ENCODE peak calls at places on chromosomes 11 and 22, in five cellular contexts. K is stomach; L is CD8-positive, alpha-beta T cell; J is ovary; E is cardiac fibroblast. M is an unnamed sample.

GRCh38 chr22:50199836-50200332 is 927 bp upstream of the SELENOO start:
- DNase-seq in J (no peak), K (peak), L (no peak), E (no peak), M (no peak)

GRCh38 chr11:94120946-94121345 is 7.7 kb upstream of the PANX1 start:
- DNase-seq in K (no peak), L (no peak), E (no peak), J (no peak), M (no peak)

GRCh38 chr11:65916391-65916790 is 2.5 kb downstream of the C11orf68 start:
- DNase-seq in E (no peak), K (no peak), L (no peak), J (no peak), M (no peak)

GRCh38 chr11:45102361-45102809 is 44.1 kb upstream of the PRDM11 start:
- DNase-seq in J (no peak), E (peak), L (no peak), K (no peak), M (no peak)

GRCh38 chr11:20048707-20049106 is 111.6 kb downstream of the DBX1 start:
- DNase-seq in L (no peak), E (no peak), K (no peak), J (no peak), M (no peak)

GRCh38 chr11:123577081-123577598 is 77.3 kb downstream of the SCN3B start:
- DNase-seq in J (peak), L (peak), E (peak), K (peak), M (peak)

GRCh38 chr11:6548121-6548520 is 51.0 kb downstream of the DNHD1 start:
- DNase-seq in J (no peak), K (no peak), L (no peak), E (no peak), M (no peak)

GRCh38 chr22:26763633-26764295 is 106.4 kb downstream of the MIAT start:
- DNase-seq in J (no peak), E (peak), K (no peak), L (no peak), M (no peak)

GRCh38 chr22:46100401-46101105 is 49.8 kb upstream of the PPARA start:
- DNase-seq in K (no peak), J (no peak), E (no peak), L (no peak), M (no peak)

GRCh38 chr22:19174106-19175025 is 4.2 kb downstream of the SLC25A1 start:
- DNase-seq in K (no peak), J (no peak), E (peak), L (no peak), M (no peak)

GRCh38 chr11:133900176-133901105 is 55.1 kb upstream of the SPATA19 start:
- DNase-seq in E (no peak), K (peak), J (no peak), L (no peak), M (no peak)

GRCh38 chr11:8867035-8867434 is 44.0 kb upstream of the AKIP1 start:
- DNase-seq in K (no peak), J (no peak), E (peak), L (no peak), M (no peak)

GRCh38 chr11:58577441-58578135 is 1.3 kb upstream of the ZFP91 start:
- DNase-seq in L (peak), K (peak), J (no peak), E (peak), M (peak)

GRCh38 chr11:65912840-65913239 is 6.0 kb downstream of the C11orf68 start:
- DNase-seq in J (no peak), K (no peak), E (peak), L (no peak), M (peak)

GRCh38 chr11:117604349-117604995 is 192.5 kb downstream of the DSCAML1 start:
- DNase-seq in J (no peak), L (no peak), E (no peak), K (no peak), M (no peak)

GRCh38 chr11:82720267-82720666 is 13.4 kb downstream of the FAM181B start:
- DNase-seq in L (no peak), J (no peak), E (no peak), K (no peak), M (no peak)

GRCh38 chr11:10920205-10920604 is 62.4 kb upstream of the ZBED5 start:
- DNase-seq in E (peak), K (no peak), L (no peak), J (no peak), M (no peak)

GRCh38 chr11:33773399-33774355 is 643 bp downstream of the FBXO3 start:
- DNase-seq in K (no peak), J (no peak), E (no peak), L (peak), M (peak)

GRCh38 chr11:118923721-118924587 is 1.8 kb downstream of the BCL9L start:
- DNase-seq in L (peak), K (no peak), J (no peak), E (no peak), M (no peak)

GRCh38 chr11:71400216-71400615 is 48.0 kb downstream of the DHCR7 start:
- DNase-seq in K (no peak), J (no peak), L (no peak), E (no peak), M (no peak)

GRCh38 chr22:39818050-39818449 is 75.5 kb downstream of the ENTHD1 start:
- DNase-seq in K (no peak), L (no peak), J (no peak), E (no peak), M (no peak)

GRCh38 chr11:35148163-35148562 is 9.2 kb downstream of the CD44 start:
- DNase-seq in J (no peak), K (no peak), E (no peak), L (peak), M (no peak)

GRCh38 chr11:117851091-117851490 is 25.4 kb downstream of the FXYD6 start:
- DNase-seq in J (peak), E (peak), K (no peak), L (no peak), M (no peak)

GRCh38 chr11:45180888-45181594 is 34.6 kb downstream of the PRDM11 start:
- DNase-seq in L (peak), E (peak), K (peak), J (peak), M (no peak)

GRCh38 chr11:76802621-76803020 is 19.5 kb downstream of the TSKU start:
- DNase-seq in E (no peak), J (no peak), L (no peak), K (no peak), M (no peak)

GRCh38 chr11:76838422-76839068 is 22.2 kb upstream of the ACER3 start:
- DNase-seq in K (no peak), E (peak), J (peak), L (no peak), M (no peak)

GRCh38 chr11:62514151-62514550 is 32.5 kb downstream of the AHNAK start:
- DNase-seq in E (no peak), K (no peak), L (no peak), J (no peak), M (peak)

GRCh38 chr11:19281555-19281954 is 40.8 kb upstream of the E2F8 start:
- DNase-seq in J (no peak), E (no peak), K (no peak), L (no peak), M (no peak)

GRCh38 chr11:129864811-129865210 is 30.6 kb downstream of the NFRKB start:
- DNase-seq in E (no peak), L (no peak), J (no peak), K (no peak), M (no peak)

GRCh38 chr11:65428578-65429068 is 6.0 kb downstream of the NEAT1 start:
- DNase-seq in K (peak), L (no peak), E (peak), J (no peak), M (no peak)

GRCh38 chr11:117143871-117144476 is at the start of gene PAFAH1B2:
- DNase-seq in E (peak), L (peak), J (peak), K (peak), M (peak)

GRCh38 chr11:1408346-1408745 is 18.6 kb downstream of the BRSK2 start:
- DNase-seq in E (no peak), L (no peak), J (no peak), K (no peak), M (no peak)

GRCh38 chr11:64361659-64362058 is 2.7 kb downstream of the RPS6KA4 start:
- DNase-seq in L (no peak), J (no peak), K (no peak), E (no peak), M (no peak)

GRCh38 chr22:37164535-37164887 is 14.8 kb upstream of the IL2RB start:
- DNase-seq in E (no peak), J (no peak), K (no peak), L (no peak), M (no peak)

GRCh38 chr22:47201996-47202818 is 439.8 kb downstream of the TBC1D22A start:
- DNase-seq in L (no peak), E (no peak), J (peak), K (peak), M (no peak)

GRCh38 chr11:108847288-108847687 is 182.4 kb downstream of the DDX10 start:
- DNase-seq in E (no peak), L (no peak), J (no peak), K (no peak), M (no peak)

GRCh38 chr11:129286813-129287212 is 88.8 kb upstream of the BARX2 start:
- DNase-seq in E (no peak), K (no peak), L (no peak), J (no peak), M (no peak)

GRCh38 chr11:6660712-6661111 is 5.1 kb upstream of the DCHS1 start:
- DNase-seq in L (no peak), K (no peak), E (no peak), J (no peak), M (no peak)

GRCh38 chr11:42410251-42410956 is 901.4 kb upstream of the API5 start:
- DNase-seq in L (no peak), E (no peak), K (no peak), J (no peak), M (peak)

DNA sequence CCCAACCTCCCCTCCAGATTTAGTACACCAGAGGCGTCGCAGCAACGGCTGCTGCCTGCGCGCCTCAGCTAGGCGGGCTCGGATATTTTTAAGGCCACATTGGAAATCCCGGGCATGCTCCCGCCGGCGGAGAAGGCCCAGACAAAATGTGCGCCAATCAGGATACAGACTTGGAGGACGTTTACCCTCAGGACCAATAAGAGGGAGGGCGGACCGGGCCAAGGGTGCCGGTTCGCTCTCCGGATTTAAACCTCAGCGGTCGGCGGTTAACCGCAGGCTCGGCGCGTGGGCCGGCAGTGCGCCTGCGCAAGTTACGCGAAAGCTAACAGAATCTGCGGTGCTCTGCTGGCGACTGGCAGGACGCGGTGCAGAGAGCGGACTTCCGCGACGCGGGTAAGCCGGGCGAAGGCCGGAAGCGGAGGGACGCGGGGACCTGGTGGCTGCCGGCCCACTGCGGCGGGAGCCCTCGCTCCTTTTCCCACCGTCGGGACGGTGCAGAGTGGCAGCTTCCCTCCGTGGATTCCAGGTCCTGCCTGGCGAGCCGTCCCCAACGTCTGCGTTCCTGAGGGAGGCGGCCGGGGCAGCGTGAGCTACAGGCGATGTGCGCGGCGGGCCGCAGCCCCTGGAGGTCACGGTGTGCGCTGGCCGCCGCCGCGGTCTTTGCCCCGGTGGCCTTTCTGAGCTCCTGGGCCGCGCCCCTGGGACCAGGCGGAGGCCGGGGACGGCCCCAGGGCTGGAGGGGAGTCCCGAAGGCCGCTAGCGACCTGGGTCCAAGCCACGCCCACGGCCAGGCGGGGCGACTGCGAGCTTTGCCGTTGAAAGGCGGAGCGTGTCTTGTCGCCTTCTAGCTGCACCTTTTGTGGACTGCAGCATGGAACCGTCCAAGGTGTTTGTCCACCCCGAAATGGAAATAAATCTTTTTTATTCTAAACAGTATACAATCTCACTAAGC is at the start of gene HYLS1:
- DNase-seq in L (peak), K (peak), J (peak), E (peak), M (peak)
- TF ChIP-seq CTCF in L (no peak), K (peak), J (peak), E (peak), M (peak)

DNA sequence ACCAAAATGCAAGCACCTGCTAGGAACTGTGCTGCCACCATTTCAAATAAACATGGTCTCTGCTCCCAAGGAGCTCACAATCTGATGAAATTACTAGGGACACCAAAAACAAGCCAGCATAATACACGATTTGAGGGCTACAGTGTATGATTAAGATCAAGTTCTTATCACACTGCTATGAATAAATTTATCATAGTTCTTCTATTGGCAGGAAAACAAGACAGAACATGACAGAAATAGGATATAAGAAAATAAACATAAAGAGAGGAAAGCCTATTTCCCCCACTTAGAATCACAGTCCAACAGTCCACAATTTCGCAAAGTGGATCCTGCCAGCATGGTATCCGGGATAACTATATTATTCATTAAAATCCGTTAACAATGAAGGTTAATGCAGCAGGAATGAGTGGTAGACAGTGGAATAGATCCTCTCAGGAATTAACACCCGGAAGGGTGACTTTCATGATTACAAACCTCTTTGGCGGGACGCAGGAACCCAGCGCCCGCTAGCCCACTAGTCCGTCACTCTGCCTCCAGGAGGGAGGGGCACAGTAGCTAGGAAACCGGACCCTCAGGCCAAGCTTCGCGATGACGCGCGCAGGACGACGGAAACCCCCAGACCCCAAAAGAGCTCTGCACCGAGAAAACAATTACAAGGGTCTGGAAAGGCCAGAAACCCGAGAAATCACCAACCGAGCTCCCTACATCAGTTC is 665 bp downstream of the CCDC82 start:
- DNase-seq in L (no peak), J (no peak), K (no peak), E (no peak), M (no peak)
- TF ChIP-seq CTCF in L (no peak), J (no peak), K (no peak), E (no peak), M (no peak)

GRCh38 chr11:36564376-36565032 is 3.3 kb upstream of the RAG1 start:
- DNase-seq in E (peak), L (peak), J (peak), K (peak), M (peak)
- TF ChIP-seq CTCF in E (peak), L (peak), J (no peak), K (peak), M (peak)

GRCh38 chr22:30575859-30576258 is 1.4 kb upstream of the GAL3ST1 start:
- DNase-seq in L (no peak), K (peak), E (peak), J (no peak), M (no peak)

GRCh38 chr22:30574095-30574981 is at the start of gene GAL3ST1:
- DNase-seq in L (no peak), J (no peak), E (no peak), K (peak), M (no peak)

GRCh38 chr22:30572840-30573593 is 1.4 kb downstream of the GAL3ST1 start:
- DNase-seq in L (no peak), J (no peak), K (no peak), E (no peak), M (no peak)

GRCh38 chr22:30573594-30574094 is 821 bp downstream of the GAL3ST1 start:
- DNase-seq in K (peak), L (no peak), E (no peak), J (no peak), M (no peak)

GRCh38 chr22:30575011-30575671 is 676 bp upstream of the GAL3ST1 start:
- DNase-seq in E (peak), L (no peak), J (peak), K (peak), M (no peak)
- TF ChIP-seq CTCF in E (peak), L (no peak), J (peak), K (no peak), M (no peak)

GRCh38 chr11:46668480-46669085 is 31.8 kb downstream of the ARHGAP1 start:
- DNase-seq in L (no peak), E (no peak), K (no peak), J (no peak), M (no peak)

GRCh38 chr11:46672381-46672839 is 28.0 kb downstream of the ARHGAP1 start:
- DNase-seq in J (no peak), K (no peak), L (no peak), E (no peak), M (no peak)

GRCh38 chr11:46666982-46667590 is 33.3 kb downstream of the ARHGAP1 start:
- DNase-seq in L (no peak), E (peak), J (peak), K (no peak), M (no peak)

GRCh38 chr11:46671958-46672315 is 28.5 kb downstream of the ARHGAP1 start:
- DNase-seq in J (no peak), E (no peak), L (no peak), K (no peak), M (no peak)

DNA sequence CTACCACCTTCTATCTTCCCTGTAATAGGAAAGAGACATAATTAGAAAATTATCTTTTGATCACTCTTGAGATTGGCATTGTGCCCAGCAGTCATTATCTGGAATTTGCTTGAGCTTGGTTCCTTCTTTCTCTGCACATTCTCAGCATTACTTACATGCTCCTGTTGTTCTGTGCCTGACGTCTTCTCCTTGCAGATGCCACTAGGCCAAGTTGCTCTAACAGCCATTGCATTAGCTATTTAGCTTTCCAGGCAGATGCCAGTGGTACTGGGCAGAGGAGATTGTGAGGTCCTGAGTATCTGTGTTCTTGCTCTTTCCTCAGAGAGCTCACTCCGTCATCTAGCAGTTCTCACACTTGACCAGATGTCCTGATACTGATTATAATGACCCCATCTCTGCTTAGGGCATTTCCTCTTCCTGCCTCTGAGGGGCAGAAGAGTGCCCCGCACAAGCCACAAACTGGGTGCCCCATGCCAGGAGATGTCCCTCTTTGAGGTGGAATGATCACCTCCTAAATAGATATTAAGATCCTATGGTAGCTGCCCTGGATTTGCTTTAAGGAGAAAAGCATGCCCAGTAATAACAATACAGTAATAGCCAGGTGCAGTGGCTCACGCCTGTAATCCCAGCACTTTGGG is 30.7 kb downstream of the ARHGAP1 start:
- DNase-seq in K (peak), J (no peak), L (no peak), E (no peak), M (no peak)
- TF ChIP-seq CTCF in K (no peak), J (no peak), L (no peak), E (peak), M (peak)

GRCh38 chr11:31106963-31107576 is 262.5 kb downstream of the DCDC1 start:
- DNase-seq in K (peak), L (no peak), J (no peak), E (peak), M (peak)
- TF ChIP-seq CTCF in K (peak), L (peak), J (no peak), E (peak), M (peak)

GRCh38 chr22:43923191-43923590 is 414 bp upstream of the PNPLA3 start:
- DNase-seq in E (no peak), L (no peak), K (no peak), J (no peak), M (peak)

GRCh38 chr22:43921361-43921760 is 2.2 kb upstream of the PNPLA3 start:
- DNase-seq in L (no peak), K (no peak), J (no peak), E (peak), M (no peak)

GRCh38 chr22:43923631-43924548 is at the start of gene PNPLA3:
- DNase-seq in J (peak), K (peak), L (peak), E (peak), M (peak)

GRCh38 chr22:43919106-43919965 is 4.3 kb upstream of the PNPLA3 start:
- DNase-seq in J (no peak), E (no peak), L (no peak), K (peak), M (no peak)

GRCh38 chr22:43922123-43922522 is 1.5 kb upstream of the PNPLA3 start:
- DNase-seq in L (no peak), J (no peak), K (no peak), E (no peak), M (no peak)
- TF ChIP-seq CTCF in L (no peak), J (no peak), K (no peak), E (no peak), M (no peak)

GRCh38 chr11:73784734-73785133 is 2.9 kb upstream of the MRPL48 start:
- DNase-seq in E (no peak), J (no peak), L (no peak), K (no peak), M (no peak)
- TF ChIP-seq CTCF in E (no peak), J (no peak), L (no peak), K (no peak), M (no peak)

GRCh38 chr11:79227732-79228416 is 213.0 kb downstream of the TENM4 start:
- DNase-seq in E (no peak), J (no peak), L (no peak), K (no peak), M (no peak)
- TF ChIP-seq CTCF in E (no peak), J (no peak), L (no peak), K (no peak), M (no peak)

GRCh38 chr11:128095459-128096096 is 491.8 kb downstream of the ETS1 start:
- DNase-seq in J (no peak), E (peak), K (no peak), L (no peak), M (no peak)
- TF ChIP-seq CTCF in J (no peak), E (peak), K (no peak), L (no peak), M (no peak)

M was measured in GM10248.